ENCODE peak calls at places on chromosomes 1 and 21, in five cellular contexts. C is EL; S is SW480; Z is NCI-H345; G is activated naive CD8-positive, alpha-beta T cell treated with anti-CD3 and anti-CD28 coated beads, Interleukin-2, amount 50 U/mL, for 16 hours. A is an unnamed sample.

GRCh38 chr1:17162941-17163340 is 42.0 kb upstream of the PADI1 start:
- DNase-seq in C (peak), G (no peak), Z (no peak), S (no peak), A (no peak)

GRCh38 chr1:112522621-112523020 is 13.9 kb downstream of the WNT2B start:
- DNase-seq in S (peak), Z (no peak), C (peak), G (no peak), A (peak)

GRCh38 chr21:15823486-15824150 is 93.8 kb downstream of the USP25 start:
- DNase-seq in C (no peak), Z (no peak), G (no peak), S (no peak), A (no peak)

GRCh38 chr1:207925210-207925609 is 14.3 kb upstream of the CD34 start:
- DNase-seq in G (no peak), Z (peak), C (peak), S (no peak), A (no peak)

GRCh38 chr1:177340601-177341067 is 169.9 kb downstream of the BRINP2 start:
- DNase-seq in G (no peak), Z (no peak), C (no peak), S (no peak), A (no peak)

GRCh38 chr21:25901580-25901979 is 166.8 kb downstream of the GABPA start:
- DNase-seq in G (no peak), Z (no peak), C (no peak), S (no peak), A (no peak)

GRCh38 chr1:24294228-24294672 is 24.9 kb upstream of the GRHL3 start:
- DNase-seq in G (no peak), S (no peak), C (peak), Z (no peak), A (peak)

GRCh38 chr1:33710989-33711388 is 152.9 kb upstream of the HMGB4 start:
- DNase-seq in Z (no peak), S (no peak), G (no peak), C (no peak), A (no peak)

GRCh38 chr1:32718527-32718926 is 16.0 kb upstream of the SYNC start:
- DNase-seq in C (no peak), G (no peak), Z (no peak), S (no peak), A (no peak)

GRCh38 chr21:38402291-38402690 is 96.0 kb downstream of the ERG start:
- DNase-seq in S (no peak), C (no peak), G (no peak), Z (no peak), A (no peak)

GRCh38 chr1:29466258-29466657 is 229.9 kb downstream of the PTPRU start:
- DNase-seq in G (no peak), S (no peak), Z (no peak), C (no peak), A (no peak)

GRCh38 chr1:200838676-200839445 is 33.9 kb upstream of the GPR25 start:
- DNase-seq in C (peak), S (no peak), Z (no peak), G (no peak), A (peak)

GRCh38 chr1:24830680-24831272 is 85.5 kb downstream of the CLIC4 start:
- DNase-seq in Z (peak), C (peak), S (peak), G (no peak), A (peak)

GRCh38 chr1:9859252-9860014 is 35.7 kb upstream of the CLSTN1 start:
- DNase-seq in S (no peak), C (peak), G (no peak), Z (no peak), A (no peak)

GRCh38 chr1:156407344-156407743 is 38.3 kb downstream of the RHBG start:
- DNase-seq in S (no peak), C (no peak), Z (no peak), G (no peak), A (no peak)

GRCh38 chr1:115557715-115558114 is 84.1 kb upstream of the VANGL1 start:
- DNase-seq in S (peak), Z (peak), G (no peak), C (no peak), A (no peak)

GRCh38 chr1:48693180-48693579 is 83.5 kb downstream of the BEND5 start:
- DNase-seq in G (no peak), C (no peak), S (no peak), Z (no peak), A (no peak)

GRCh38 chr21:28016571-28016970 is 976.1 kb downstream of the LTN1 start:
- DNase-seq in G (no peak), C (no peak), S (no peak), Z (no peak), A (no peak)

GRCh38 chr1:241840164-241840563 is 7.8 kb upstream of the EXO1 start:
- DNase-seq in G (no peak), S (no peak), Z (no peak), C (no peak), A (no peak)

GRCh38 chr21:26079376-26079775 is 91.2 kb downstream of the APP start:
- DNase-seq in Z (no peak), G (no peak), S (no peak), C (peak), A (no peak)

GRCh38 chr1:32963746-32964460 is 706 bp downstream of the RNF19B start:
- DNase-seq in Z (peak), G (peak), C (peak), S (peak), A (peak)

GRCh38 chr1:226643167-226643566 is 94.6 kb downstream of the STUM start:
- DNase-seq in C (peak), G (peak), Z (no peak), S (peak), A (peak)

GRCh38 chr1:56401191-56401590 is 178.2 kb downstream of the PLPP3 start:
- DNase-seq in C (no peak), Z (no peak), G (no peak), S (no peak), A (no peak)

GRCh38 chr1:119539636-119540035 is 32.6 kb downstream of the HSD3B1 start:
- DNase-seq in G (no peak), Z (no peak), C (no peak), S (no peak), A (no peak)

GRCh38 chr1:229230893-229231753 is 39.8 kb upstream of the RAB4A start:
- DNase-seq in C (no peak), Z (peak), G (no peak), S (peak), A (no peak)

GRCh38 chr1:64471218-64471719 is 1.3 kb downstream of the CACHD1 start:
- DNase-seq in S (peak), G (no peak), Z (peak), C (peak), A (peak)

GRCh38 chr1:53378061-53378460 is 50.2 kb upstream of the LRP8 start:
- DNase-seq in G (no peak), Z (no peak), S (no peak), C (no peak), A (no peak)

GRCh38 chr21:18499761-18500376 is 96.3 kb upstream of the TMPRSS15 start:
- DNase-seq in G (no peak), S (peak), Z (peak), C (peak), A (peak)